ENCODE peak calls at places on chromosomes 12 and 14, in nine cellular contexts. M, X, S, W, I, H, V, Y and N are unnamed samples.

GRCh38 chr14:29236848-29237247 is 470.3 kb downstream of the FOXG1 start:
- DNase-seq in M (peak), X (no peak), S (peak), W (no peak), I (no peak), H (no peak), V (no peak), Y (no peak), N (no peak)

GRCh38 chr12:113242018-113242418 is 20.8 kb downstream of the TPCN1 start:
- DNase-seq in M (no peak), X (no peak), S (no peak), W (no peak), I (no peak), H (no peak), V (peak), Y (peak), N (peak)

GRCh38 chr12:93229494-93230310 is 148.0 kb upstream of the NUDT4 start:
- DNase-seq in M (peak), X (no peak), S (peak), W (no peak), I (no peak), H (no peak), V (no peak), Y (no peak), N (no peak)

GRCh38 chr12:105946541-105946940 is 192.2 kb downstream of the NUAK1 start:
- DNase-seq in M (no peak), X (no peak), S (no peak), W (no peak), I (no peak), H (no peak), V (no peak), Y (no peak), N (no peak)

GRCh38 chr14:102772781-102773570 is 4.3 kb upstream of the TRAF3 start:
- DNase-seq in M (no peak), X (no peak), S (no peak), W (no peak), I (no peak), H (no peak), V (no peak), Y (peak), N (peak)

GRCh38 chr12:14327717-14328116 is 37.8 kb upstream of the ATF7IP start:
- DNase-seq in M (no peak), X (no peak), S (peak), W (no peak), I (no peak), H (no peak), V (no peak), Y (no peak), N (no peak)

GRCh38 chr14:72177246-72177645 is 245.0 kb downstream of the RGS6 start:
- DNase-seq in M (no peak), X (no peak), S (no peak), W (no peak), I (no peak), H (no peak), V (no peak), Y (no peak), N (no peak)

GRCh38 chr12:97921957-97922722 is 459.5 kb downstream of the RMST start:
- DNase-seq in M (no peak), X (no peak), S (no peak), W (no peak), I (no peak), H (no peak), V (no peak), Y (no peak), N (no peak)

GRCh38 chr14:77369280-77369679 is 7.6 kb downstream of the TMED8 start:
- DNase-seq in M (no peak), X (no peak), S (no peak), W (no peak), I (no peak), H (no peak), V (no peak), Y (no peak), N (no peak)

GRCh38 chr14:54285030-54285429 is 111.8 kb upstream of the CDKN3 start:
- DNase-seq in M (no peak), X (no peak), S (no peak), W (no peak), I (no peak), H (no peak), V (no peak), Y (no peak), N (no peak)

GRCh38 chr14:78345346-78345745 is 175.2 kb downstream of the NRXN3 start:
- DNase-seq in M (no peak), X (no peak), S (no peak), W (no peak), I (no peak), H (no peak), V (no peak), Y (peak), N (no peak)

GRCh38 chr14:26157517-26157916 is 440.3 kb downstream of the NOVA1 start:
- DNase-seq in M (no peak), X (no peak), S (no peak), W (no peak), I (no peak), H (no peak), V (no peak), Y (no peak), N (no peak)

GRCh38 chr12:114404451-114405198 is 1.3 kb downstream of the TBX5 start:
- DNase-seq in M (no peak), X (no peak), S (no peak), W (no peak), I (no peak), H (no peak), V (no peak), Y (no peak), N (peak)

GRCh38 chr14:100384819-100385813 is 62.0 kb downstream of the SLC25A47 start:
- DNase-seq in M (no peak), X (no peak), S (no peak), W (no peak), I (no peak), H (no peak), V (no peak), Y (peak), N (no peak)

GRCh38 chr12:92188517-92189188 is 43.0 kb upstream of the BTG1 start:
- DNase-seq in M (no peak), X (no peak), S (no peak), W (no peak), I (no peak), H (no peak), V (no peak), Y (no peak), N (no peak)

GRCh38 chr12:50517456-50518048 is 12.8 kb downstream of the DIP2B start:
- DNase-seq in M (peak), X (no peak), S (no peak), W (no peak), I (no peak), H (no peak), V (no peak), Y (no peak), N (no peak)

GRCh38 chr14:22200977-22201605 is 387.9 kb downstream of the DAD1 start:
- DNase-seq in M (no peak), X (no peak), S (no peak), W (no peak), I (no peak), H (no peak), V (no peak), Y (peak), N (no peak)

GRCh38 chr14:23115918-23116317 is 3.1 kb downstream of the CEBPE start:
- DNase-seq in M (no peak), X (no peak), S (no peak), W (no peak), I (no peak), H (no peak), V (no peak), Y (peak), N (no peak)